ENCODE peak calls at places on chromosomes 3 and 15, in six cellular contexts. One of them, this sample, is unnamed.

GRCh38 chr3:35965908-35966307 is 326.6 kb downstream of the ARPP21 start:
- DNase-seq in A549: peak
- DNase-seq in BE2C: no peak
- DNase-seq in neural crest cell: no peak
- DNase-seq in esophagus squamous epithelium: no peak
- DNase-seq in activated CD8-positive, alpha-beta T cell treated with anti-CD3 and anti-CD28 coated beads for 36 hours: no peak
- DNase-seq in this sample: peak

GRCh38 chr15:85625856-85626255 is 168.9 kb downstream of the KLHL25 start:
- DNase-seq in A549: no peak
- DNase-seq in BE2C: no peak
- DNase-seq in neural crest cell: no peak
- DNase-seq in esophagus squamous epithelium: no peak
- DNase-seq in activated CD8-positive, alpha-beta T cell treated with anti-CD3 and anti-CD28 coated beads for 36 hours: peak
- DNase-seq in this sample: peak

GRCh38 chr3:107216711-107217110 is 160.5 kb upstream of the CCDC54 start:
- DNase-seq in A549: no peak
- DNase-seq in BE2C: no peak
- DNase-seq in neural crest cell: no peak
- DNase-seq in esophagus squamous epithelium: no peak
- DNase-seq in activated CD8-positive, alpha-beta T cell treated with anti-CD3 and anti-CD28 coated beads for 36 hours: no peak
- DNase-seq in this sample: peak

GRCh38 chr3:54857343-54857742 is 70.5 kb downstream of the LRTM1 start:
- DNase-seq in A549: no peak
- DNase-seq in BE2C: no peak
- DNase-seq in neural crest cell: no peak
- DNase-seq in esophagus squamous epithelium: no peak
- DNase-seq in activated CD8-positive, alpha-beta T cell treated with anti-CD3 and anti-CD28 coated beads for 36 hours: no peak
- DNase-seq in this sample: no peak

GRCh38 chr3:20185364-20185732 is 658 bp downstream of the SGO1 start:
- DNase-seq in A549: peak
- DNase-seq in BE2C: no peak
- DNase-seq in neural crest cell: no peak
- DNase-seq in esophagus squamous epithelium: no peak
- DNase-seq in activated CD8-positive, alpha-beta T cell treated with anti-CD3 and anti-CD28 coated beads for 36 hours: peak
- DNase-seq in this sample: peak

GRCh38 chr15:41465822-41466421 is 27.8 kb upstream of the ITPKA start:
- DNase-seq in A549: peak
- DNase-seq in BE2C: peak
- DNase-seq in neural crest cell: peak
- DNase-seq in esophagus squamous epithelium: no peak
- DNase-seq in activated CD8-positive, alpha-beta T cell treated with anti-CD3 and anti-CD28 coated beads for 36 hours: peak
- DNase-seq in this sample: peak

GRCh38 chr3:136336329-136337100 is 86.4 kb downstream of the PCCB start:
- DNase-seq in A549: no peak
- DNase-seq in BE2C: no peak
- DNase-seq in neural crest cell: no peak
- DNase-seq in esophagus squamous epithelium: no peak
- DNase-seq in activated CD8-positive, alpha-beta T cell treated with anti-CD3 and anti-CD28 coated beads for 36 hours: no peak
- DNase-seq in this sample: peak

GRCh38 chr3:126180477-126181397 is at the start of gene ALDH1L1:
- DNase-seq in A549: no peak
- DNase-seq in BE2C: peak
- DNase-seq in neural crest cell: peak
- DNase-seq in esophagus squamous epithelium: peak
- DNase-seq in activated CD8-positive, alpha-beta T cell treated with anti-CD3 and anti-CD28 coated beads for 36 hours: no peak
- DNase-seq in this sample: peak

GRCh38 chr3:153291052-153291689 is 129.1 kb downstream of the RAP2B start:
- DNase-seq in A549: peak
- DNase-seq in BE2C: no peak
- DNase-seq in neural crest cell: no peak
- DNase-seq in esophagus squamous epithelium: no peak
- DNase-seq in activated CD8-positive, alpha-beta T cell treated with anti-CD3 and anti-CD28 coated beads for 36 hours: peak
- DNase-seq in this sample: peak

GRCh38 chr3:122694966-122695365 is 14.3 kb downstream of the PARP14 start:
- DNase-seq in A549: no peak
- DNase-seq in BE2C: no peak
- DNase-seq in neural crest cell: no peak
- DNase-seq in esophagus squamous epithelium: no peak
- DNase-seq in activated CD8-positive, alpha-beta T cell treated with anti-CD3 and anti-CD28 coated beads for 36 hours: no peak
- DNase-seq in this sample: no peak

GRCh38 chr15:22259881-22260421 is 179.6 kb downstream of the OR4M2 start:
- DNase-seq in A549: no peak
- DNase-seq in BE2C: no peak
- DNase-seq in neural crest cell: no peak
- DNase-seq in esophagus squamous epithelium: no peak
- DNase-seq in activated CD8-positive, alpha-beta T cell treated with anti-CD3 and anti-CD28 coated beads for 36 hours: no peak
- DNase-seq in this sample: no peak

GRCh38 chr3:137347132-137347531 is 389.3 kb downstream of the IL20RB start:
- DNase-seq in A549: peak
- DNase-seq in BE2C: no peak
- DNase-seq in neural crest cell: no peak
- DNase-seq in esophagus squamous epithelium: no peak
- DNase-seq in activated CD8-positive, alpha-beta T cell treated with anti-CD3 and anti-CD28 coated beads for 36 hours: no peak
- DNase-seq in this sample: no peak

GRCh38 chr3:136291302-136291701 is 41.2 kb downstream of the PCCB start:
- DNase-seq in A549: no peak
- DNase-seq in BE2C: no peak
- DNase-seq in neural crest cell: no peak
- DNase-seq in esophagus squamous epithelium: no peak
- DNase-seq in activated CD8-positive, alpha-beta T cell treated with anti-CD3 and anti-CD28 coated beads for 36 hours: no peak
- DNase-seq in this sample: no peak

GRCh38 chr3:97932387-97932801 is 39.8 kb downstream of the RIOX2 start:
- DNase-seq in A549: no peak
- DNase-seq in BE2C: no peak
- DNase-seq in neural crest cell: no peak
- DNase-seq in esophagus squamous epithelium: no peak
- DNase-seq in activated CD8-positive, alpha-beta T cell treated with anti-CD3 and anti-CD28 coated beads for 36 hours: no peak
- DNase-seq in this sample: no peak
- TF ChIP-seq CTCF in A549: no peak
- TF ChIP-seq CTCF in BE2C: no peak
- TF ChIP-seq CTCF in neural crest cell: no peak
- TF ChIP-seq CTCF in esophagus squamous epithelium: no peak
- TF ChIP-seq CTCF in activated CD8-positive, alpha-beta T cell treated with anti-CD3 and anti-CD28 coated beads for 36 hours: no peak
- TF ChIP-seq CTCF in this sample: no peak

GRCh38 chr15:79030470-79030869 is 60.1 kb downstream of the RASGRF1 start:
- DNase-seq in A549: no peak
- DNase-seq in BE2C: no peak
- DNase-seq in neural crest cell: no peak
- DNase-seq in esophagus squamous epithelium: no peak
- DNase-seq in activated CD8-positive, alpha-beta T cell treated with anti-CD3 and anti-CD28 coated beads for 36 hours: no peak
- DNase-seq in this sample: no peak
- TF ChIP-seq CTCF in A549: no peak
- TF ChIP-seq CTCF in BE2C: no peak
- TF ChIP-seq CTCF in neural crest cell: peak
- TF ChIP-seq CTCF in esophagus squamous epithelium: no peak
- TF ChIP-seq CTCF in activated CD8-positive, alpha-beta T cell treated with anti-CD3 and anti-CD28 coated beads for 36 hours: no peak
- TF ChIP-seq CTCF in this sample: no peak

GRCh38 chr3:133938770-133939495 is 43.3 kb upstream of the RAB6B start:
- DNase-seq in A549: no peak
- DNase-seq in BE2C: no peak
- DNase-seq in neural crest cell: no peak
- DNase-seq in esophagus squamous epithelium: no peak
- DNase-seq in activated CD8-positive, alpha-beta T cell treated with anti-CD3 and anti-CD28 coated beads for 36 hours: no peak
- DNase-seq in this sample: peak
- TF ChIP-seq CTCF in A549: no peak
- TF ChIP-seq CTCF in BE2C: peak
- TF ChIP-seq CTCF in neural crest cell: no peak
- TF ChIP-seq CTCF in esophagus squamous epithelium: peak
- TF ChIP-seq CTCF in activated CD8-positive, alpha-beta T cell treated with anti-CD3 and anti-CD28 coated beads for 36 hours: no peak
- TF ChIP-seq CTCF in this sample: peak

GRCh38 chr3:151998744-151999143 is 125.3 kb downstream of the SUCNR1 start:
- DNase-seq in A549: no peak
- DNase-seq in BE2C: no peak
- DNase-seq in neural crest cell: no peak
- DNase-seq in esophagus squamous epithelium: no peak
- DNase-seq in activated CD8-positive, alpha-beta T cell treated with anti-CD3 and anti-CD28 coated beads for 36 hours: no peak
- DNase-seq in this sample: no peak

DNA sequence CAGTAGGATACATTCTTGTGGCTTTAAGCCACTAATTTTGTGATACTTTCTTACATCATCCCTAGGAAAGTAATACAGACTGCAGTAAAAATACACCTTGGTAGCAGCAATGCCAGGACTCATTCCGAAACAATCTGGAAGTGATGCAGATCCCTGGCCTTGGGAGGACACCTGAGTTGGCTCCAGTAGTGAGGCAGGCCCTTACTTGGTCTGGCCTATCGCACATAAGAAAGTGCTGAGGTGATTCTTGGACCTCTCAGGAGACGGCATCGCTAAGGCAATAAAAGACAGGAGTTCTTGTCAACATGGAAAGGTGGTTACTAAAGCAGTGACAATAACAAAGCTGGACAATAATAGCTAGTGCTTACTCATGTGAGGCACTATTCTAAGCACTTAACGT is 126.5 kb downstream of the SUCNR1 start:
- DNase-seq in A549: no peak
- DNase-seq in BE2C: no peak
- DNase-seq in neural crest cell: no peak
- DNase-seq in esophagus squamous epithelium: no peak
- DNase-seq in activated CD8-positive, alpha-beta T cell treated with anti-CD3 and anti-CD28 coated beads for 36 hours: no peak
- DNase-seq in this sample: no peak
- TF ChIP-seq CTCF in A549: no peak
- TF ChIP-seq CTCF in BE2C: no peak
- TF ChIP-seq CTCF in neural crest cell: no peak
- TF ChIP-seq CTCF in esophagus squamous epithelium: no peak
- TF ChIP-seq CTCF in activated CD8-positive, alpha-beta T cell treated with anti-CD3 and anti-CD28 coated beads for 36 hours: no peak
- TF ChIP-seq CTCF in this sample: no peak

DNA sequence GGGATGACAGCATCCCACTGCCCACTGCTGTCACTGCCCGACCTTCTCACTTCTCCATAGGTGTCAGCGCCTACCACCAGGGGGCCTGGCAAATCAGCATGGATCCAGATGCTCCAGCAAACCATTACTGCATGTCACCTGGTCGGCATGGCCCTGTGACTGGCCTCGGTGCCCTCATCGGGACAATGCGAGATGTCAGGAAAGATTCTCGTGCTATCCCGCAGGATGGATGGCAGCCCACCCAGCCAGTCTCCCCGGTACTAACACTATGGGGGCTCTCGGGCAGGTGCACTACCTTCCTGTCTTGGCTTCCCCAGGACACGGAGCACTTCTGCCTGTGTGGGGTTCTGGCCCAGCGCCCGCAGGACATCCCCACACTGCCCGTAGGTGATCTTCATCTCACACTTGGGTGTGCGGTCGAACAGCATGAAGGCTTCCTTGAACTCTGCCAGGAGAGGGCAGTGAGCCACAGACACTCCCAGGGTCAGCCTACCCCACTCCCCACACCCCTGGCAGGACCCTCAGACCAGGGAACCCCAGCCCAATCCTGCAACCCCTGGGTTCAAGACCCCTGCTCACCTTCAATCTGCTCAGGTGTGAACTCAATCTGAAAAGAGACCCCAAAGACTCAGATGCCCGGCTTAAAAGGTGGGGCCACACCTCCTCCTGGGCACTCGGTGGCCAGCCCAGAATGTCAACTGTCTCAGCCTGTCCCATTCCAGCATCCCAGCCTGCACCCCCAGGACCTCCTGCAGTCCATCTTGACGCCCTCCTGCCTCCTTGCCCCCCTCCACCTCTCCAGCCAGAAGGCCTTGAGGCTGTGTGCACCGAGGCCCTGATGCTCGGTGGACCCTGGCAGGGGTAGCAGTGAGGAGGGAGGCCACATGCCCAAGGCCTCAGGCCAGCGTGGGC is 2.6 kb downstream of the MYL3 start:
- DNase-seq in A549: peak
- DNase-seq in BE2C: peak
- DNase-seq in neural crest cell: no peak
- DNase-seq in esophagus squamous epithelium: no peak
- DNase-seq in activated CD8-positive, alpha-beta T cell treated with anti-CD3 and anti-CD28 coated beads for 36 hours: peak
- DNase-seq in this sample: no peak
- TF ChIP-seq CTCF in A549: peak
- TF ChIP-seq CTCF in BE2C: peak
- TF ChIP-seq CTCF in neural crest cell: peak
- TF ChIP-seq CTCF in esophagus squamous epithelium: peak
- TF ChIP-seq CTCF in activated CD8-positive, alpha-beta T cell treated with anti-CD3 and anti-CD28 coated beads for 36 hours: peak
- TF ChIP-seq CTCF in this sample: peak

DNA sequence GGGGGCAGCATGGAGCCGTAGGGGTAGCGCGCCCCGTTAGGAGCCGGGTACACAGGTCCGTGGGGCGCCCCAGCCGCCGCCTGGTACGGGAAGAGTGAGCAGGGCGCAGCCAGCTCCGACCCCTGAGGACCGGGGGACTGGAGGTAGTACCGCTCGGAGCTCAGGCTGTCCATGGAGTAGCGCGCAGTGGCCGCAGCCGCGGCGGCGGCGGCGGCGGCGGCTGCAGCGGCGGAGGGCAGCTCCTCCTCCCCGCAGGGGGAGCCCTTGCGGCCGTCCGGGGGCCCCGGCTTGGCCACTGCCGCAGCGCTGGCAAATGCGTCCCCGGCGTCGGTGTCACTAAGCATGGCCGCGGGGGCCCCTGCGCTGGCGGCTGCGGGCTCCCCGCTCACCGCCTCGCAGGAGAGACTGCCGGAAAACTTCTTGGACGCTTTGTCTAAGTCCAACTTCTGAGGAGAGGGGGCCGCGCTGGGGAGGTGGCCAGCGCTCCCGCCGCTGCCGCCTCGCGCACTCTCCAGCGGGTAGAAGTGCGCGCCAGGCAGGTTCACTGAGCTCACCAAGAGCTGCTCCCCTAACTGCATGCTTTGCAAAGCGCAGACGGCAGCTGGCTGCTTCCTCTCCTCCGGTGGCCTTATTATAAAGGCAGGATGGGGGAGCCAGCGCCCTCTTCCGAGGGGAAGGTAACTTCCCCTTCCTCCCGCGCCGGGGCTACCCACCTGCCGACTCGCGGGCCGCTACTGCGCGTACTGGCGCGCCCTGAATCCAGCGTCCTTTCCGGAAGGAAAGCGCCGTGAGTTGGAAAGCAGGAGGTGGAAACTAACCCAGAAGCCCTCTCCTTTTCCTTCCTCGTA is at the start of gene EOMES:
- DNase-seq in A549: peak
- DNase-seq in BE2C: peak
- DNase-seq in neural crest cell: no peak
- DNase-seq in esophagus squamous epithelium: no peak
- DNase-seq in activated CD8-positive, alpha-beta T cell treated with anti-CD3 and anti-CD28 coated beads for 36 hours: peak
- DNase-seq in this sample: peak
- TF ChIP-seq CTCF in A549: peak
- TF ChIP-seq CTCF in BE2C: peak
- TF ChIP-seq CTCF in neural crest cell: peak
- TF ChIP-seq CTCF in esophagus squamous epithelium: no peak
- TF ChIP-seq CTCF in activated CD8-positive, alpha-beta T cell treated with anti-CD3 and anti-CD28 coated beads for 36 hours: peak
- TF ChIP-seq CTCF in this sample: no peak

GRCh38 chr15:48168626-48169025 is 9.5 kb downstream of the MYEF2 start:
- DNase-seq in A549: no peak
- DNase-seq in BE2C: no peak
- DNase-seq in neural crest cell: no peak
- DNase-seq in esophagus squamous epithelium: no peak
- DNase-seq in activated CD8-positive, alpha-beta T cell treated with anti-CD3 and anti-CD28 coated beads for 36 hours: no peak
- DNase-seq in this sample: no peak

GRCh38 chr15:48175126-48175525 is 3.0 kb downstream of the MYEF2 start:
- DNase-seq in A549: no peak
- DNase-seq in BE2C: no peak
- DNase-seq in neural crest cell: no peak
- DNase-seq in esophagus squamous epithelium: no peak
- DNase-seq in activated CD8-positive, alpha-beta T cell treated with anti-CD3 and anti-CD28 coated beads for 36 hours: no peak
- DNase-seq in this sample: no peak

GRCh38 chr15:48176957-48177356 is 1.1 kb downstream of the MYEF2 start:
- DNase-seq in A549: no peak
- DNase-seq in BE2C: no peak
- DNase-seq in neural crest cell: no peak
- DNase-seq in esophagus squamous epithelium: no peak
- DNase-seq in activated CD8-positive, alpha-beta T cell treated with anti-CD3 and anti-CD28 coated beads for 36 hours: no peak
- DNase-seq in this sample: no peak

GRCh38 chr15:48176097-48176496 is 2.0 kb downstream of the MYEF2 start:
- DNase-seq in A549: no peak
- DNase-seq in BE2C: no peak
- DNase-seq in neural crest cell: no peak
- DNase-seq in esophagus squamous epithelium: no peak
- DNase-seq in activated CD8-positive, alpha-beta T cell treated with anti-CD3 and anti-CD28 coated beads for 36 hours: no peak
- DNase-seq in this sample: peak

GRCh38 chr15:48170981-48171380 is 7.1 kb downstream of the MYEF2 start:
- DNase-seq in A549: no peak
- DNase-seq in BE2C: no peak
- DNase-seq in neural crest cell: no peak
- DNase-seq in esophagus squamous epithelium: no peak
- DNase-seq in activated CD8-positive, alpha-beta T cell treated with anti-CD3 and anti-CD28 coated beads for 36 hours: no peak
- DNase-seq in this sample: no peak
- TF ChIP-seq CTCF in A549: no peak
- TF ChIP-seq CTCF in BE2C: no peak
- TF ChIP-seq CTCF in neural crest cell: no peak
- TF ChIP-seq CTCF in esophagus squamous epithelium: no peak
- TF ChIP-seq CTCF in activated CD8-positive, alpha-beta T cell treated with anti-CD3 and anti-CD28 coated beads for 36 hours: no peak
- TF ChIP-seq CTCF in this sample: no peak

This sample was measured in fibroblast of mammary gland.